ENCODE peak calls at places on chromosomes 16 and 17, in seven cellular contexts. I is spleen, D is tibial nerve, H is Peyer's patch, G is psoas muscle, B is cardiac muscle cell, K is left lung. Q is an unnamed sample. For H3K4me1 and H3K36me3, the result is how much of the 10 kb centered on the place peaks cover.

GRCh38 chr17:60502145-60502544 is 23.9 kb downstream of the APPBP2 start:
- DNase-seq in I (no peak), D (no peak), H (no peak), G (no peak), B (no peak), K (no peak), Q (no peak)

GRCh38 chr17:82435601-82436583 is 14.7 kb downstream of the CYBC1 start:
- DNase-seq in I (no peak), D (no peak), H (no peak), G (no peak), B (no peak), K (no peak), Q (no peak)

GRCh38 chr17:77884967-77885641 is 73.4 kb upstream of the TNRC6C start:
- DNase-seq in I (peak), D (no peak), H (no peak), G (peak), B (no peak), K (no peak), Q (no peak)

GRCh38 chr16:29804455-29805231 is 1.7 kb upstream of the MAZ start:
- DNase-seq in I (peak), D (peak), H (peak), G (peak), B (no peak), K (no peak), Q (peak)

GRCh38 chr16:14283786-14284185 is 212.7 kb downstream of the MRTFB start:
- DNase-seq in I (no peak), D (no peak), H (no peak), G (no peak), B (no peak), K (no peak), Q (no peak)

GRCh38 chr16:5615868-5616642 is 518.5 kb upstream of the EEF2KMT start:
- DNase-seq in I (peak), D (peak), H (peak), G (peak), B (peak), K (peak), Q (peak)

GRCh38 chr16:69476920-69477418 is 52.5 kb downstream of the CYB5B start:
- DNase-seq in I (no peak), D (no peak), H (no peak), G (no peak), B (no peak), K (no peak), Q (no peak)

GRCh38 chr16:24041834-24042631 is 206.2 kb downstream of the PRKCB start:
- DNase-seq in I (peak), D (no peak), H (peak), G (no peak), B (peak), K (no peak), Q (peak)

GRCh38 chr16:57630931-57631845 is 2.8 kb downstream of the ADGRG1 start:
- DNase-seq in I (no peak), D (no peak), H (no peak), G (no peak), B (no peak), K (peak), Q (no peak)

GRCh38 chr16:17397499-17397891 is 73.3 kb downstream of the XYLT1 start:
- DNase-seq in I (no peak), D (no peak), H (peak), G (no peak), B (peak), K (no peak), Q (no peak)

GRCh38 chr16:47342055-47342454 is 118.8 kb downstream of the ITFG1 start:
- DNase-seq in I (no peak), D (no peak), H (no peak), G (no peak), B (no peak), K (no peak), Q (no peak)

GRCh38 chr17:77445908-77446535 is 305.3 kb downstream of the SEC14L1 start:
- DNase-seq in I (peak), D (no peak), H (peak), G (no peak), B (no peak), K (peak), Q (peak)

GRCh38 chr17:3851461-3852100 is 5.5 kb upstream of the NCBP3 start:
- DNase-seq in I (peak), D (no peak), H (no peak), G (no peak), B (no peak), K (peak), Q (peak)

DNA sequence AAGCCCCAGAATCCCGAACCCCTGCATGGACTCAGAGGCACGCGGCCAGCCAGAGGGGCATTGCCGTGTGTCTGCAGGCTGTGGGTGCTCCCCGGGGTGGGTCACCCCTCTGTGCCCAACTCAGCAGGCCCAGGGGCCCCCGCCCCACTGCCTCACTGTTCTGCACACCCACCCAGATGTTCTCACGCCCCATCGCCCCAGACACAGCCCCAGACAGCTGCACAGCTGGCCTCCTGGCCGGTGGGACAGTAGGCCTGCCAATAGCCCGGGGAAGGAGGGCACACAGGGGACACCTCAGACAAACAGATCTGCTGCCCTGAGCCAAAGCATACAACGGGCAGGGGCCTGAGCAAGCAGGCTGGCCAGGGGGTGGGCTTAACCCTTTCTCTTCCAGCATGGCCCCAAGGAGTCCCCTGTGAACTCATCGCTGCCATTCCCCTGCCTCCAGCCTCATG is 27.6 kb upstream of the NXPH3 start:
- DNase-seq in I (peak), D (no peak), H (no peak), G (no peak), B (no peak), K (no peak), Q (no peak)
- H3K4me1 ChIP-seq in I (under half), D (under half), H (under half), G (under half), B (under half), K (under half), Q (under half)

GRCh38 chr16:74304164-74304834 is 7.7 kb downstream of the PSMD7 start:
- DNase-seq in I (no peak), D (no peak), H (no peak), G (no peak), B (no peak), K (no peak), Q (no peak)
- TF ChIP-seq CTCF in I (no peak), D (no peak), H (peak), G (peak), B (peak), K (no peak), Q (peak)

GRCh38 chr16:64782484-64782883 is 339.4 kb downstream of the CDH11 start:
- DNase-seq in I (no peak), D (no peak), H (no peak), G (no peak), B (no peak), K (no peak), Q (no peak)

GRCh38 chr16:64780445-64780844 is 341.4 kb downstream of the CDH11 start:
- DNase-seq in I (no peak), D (no peak), H (no peak), G (no peak), B (no peak), K (no peak), Q (no peak)

GRCh38 chr16:64784635-64785034 is 337.2 kb downstream of the CDH11 start:
- DNase-seq in I (no peak), D (no peak), H (no peak), G (no peak), B (no peak), K (no peak), Q (no peak)
- H3K36me3 ChIP-seq in I (under half), D (under half), H (under half), G (under half), B (under half), K (under half), Q (under half)

GRCh38 chr16:80051040-80051439 is 450.5 kb upstream of the MAF start:
- DNase-seq in I (no peak), D (no peak), H (no peak), G (no peak), B (no peak), K (no peak), Q (no peak)
- H3K4me1 ChIP-seq in I (under half), D (under half), H (under half), G (under half), B (under half), K (under half), Q (under half)

DNA sequence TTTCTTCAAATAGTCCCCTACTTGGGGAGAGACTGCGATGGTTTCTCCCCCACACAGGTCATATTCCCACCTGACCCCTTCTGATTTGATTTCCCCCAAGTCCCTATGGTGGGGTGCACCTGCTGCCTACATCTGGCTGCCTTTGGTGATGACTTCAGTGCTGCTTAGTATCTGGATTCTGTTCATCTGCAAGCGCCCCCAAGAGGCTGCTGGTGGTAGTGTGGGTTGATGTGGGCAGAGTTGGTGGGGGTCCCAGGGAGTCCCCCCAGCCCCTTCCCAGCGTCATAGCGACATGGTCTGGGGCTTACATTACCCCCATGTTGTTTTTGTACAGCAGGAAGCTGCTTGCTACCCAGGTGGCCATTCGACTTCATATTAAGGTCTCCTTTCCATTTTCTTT is 99.2 kb downstream of the NTN1 start:
- DNase-seq in I (no peak), D (no peak), H (no peak), G (no peak), B (no peak), K (no peak), Q (no peak)
- TF ChIP-seq CTCF in I (no peak), D (no peak), H (peak), G (no peak), B (peak), K (no peak), Q (no peak)

DNA sequence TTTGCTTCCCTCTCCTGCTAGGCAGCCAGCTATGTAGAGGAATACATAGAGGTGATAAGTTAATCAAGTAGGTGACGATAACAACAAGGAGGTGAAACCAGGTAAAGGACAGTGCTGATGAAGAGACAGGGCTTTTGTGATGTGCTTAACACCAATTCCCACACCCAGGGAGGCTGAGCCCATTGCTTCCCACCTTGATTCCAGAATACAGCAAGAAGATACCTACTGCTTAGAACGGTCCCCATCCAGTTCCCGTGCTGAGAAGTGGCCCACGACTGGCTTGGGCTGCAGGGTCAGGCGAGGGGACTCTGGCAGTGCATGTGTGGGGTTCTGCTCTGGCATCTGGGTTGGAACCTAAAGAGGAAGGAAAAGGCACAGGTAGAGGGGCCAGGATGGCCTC is 16.1 kb upstream of the GFAP start:
- DNase-seq in I (peak), D (no peak), H (no peak), G (no peak), B (no peak), K (no peak), Q (no peak)
- H3K36me3 ChIP-seq in I (under half), D (under half), H (under half), G (under half), B (under half), K (under half), Q (under half)

GRCh38 chr16:75248142-75248535 is 3.3 kb downstream of the BCAR1 start:
- DNase-seq in I (no peak), D (no peak), H (no peak), G (no peak), B (no peak), K (no peak), Q (no peak)

GRCh38 chr16:75250089-75250808 is 1.2 kb downstream of the BCAR1 start:
- DNase-seq in I (no peak), D (no peak), H (peak), G (peak), B (no peak), K (peak), Q (peak)

GRCh38 chr16:75249441-75249840 is 2.0 kb downstream of the BCAR1 start:
- DNase-seq in I (no peak), D (no peak), H (no peak), G (no peak), B (no peak), K (no peak), Q (peak)

GRCh38 chr16:75247249-75247648 is 4.2 kb downstream of the BCAR1 start:
- DNase-seq in I (no peak), D (no peak), H (no peak), G (no peak), B (no peak), K (no peak), Q (no peak)

GRCh38 chr16:75248536-75249380 is 2.7 kb downstream of the BCAR1 start:
- DNase-seq in I (no peak), D (no peak), H (no peak), G (peak), B (no peak), K (no peak), Q (peak)
- H3K4me1 ChIP-seq in I (half or more), D (half or more), H (under half), G (half or more), B (half or more), K (half or more), Q (half or more)

Q was measured in mucosa of descending colon.